ENCODE peak calls at places on chromosomes 12 and 14, in seven cellular contexts. Q is tibial artery, W is astrocyte of the spinal cord, M is AG09309, A is neural crest cell, N is ovary, S is lower lobe of right lung. L is an unnamed sample.

GRCh38 chr12:119229837-119230236 is 51.1 kb downstream of the HSPB8 start:
- DNase-seq in A (peak), M (no peak), W (peak), Q (no peak), N (peak), S (no peak), L (peak)

GRCh38 chr14:29529418-29529817 is 398.2 kb downstream of the PRKD1 start:
- DNase-seq in M (no peak), S (no peak), N (no peak), A (peak), W (peak), Q (no peak), L (no peak)

GRCh38 chr12:83818888-83819287 is 1093.7 kb downstream of the SLC6A15 start:
- DNase-seq in N (peak), W (peak), M (peak), S (no peak), Q (no peak), A (no peak), L (no peak)

GRCh38 chr14:54702492-54702891 is 135.6 kb downstream of the SAMD4A start:
- DNase-seq in W (no peak), N (no peak), Q (no peak), A (no peak), M (no peak), S (no peak), L (no peak)

GRCh38 chr12:25997401-25997973 is 39.0 kb downstream of the RASSF8 start:
- DNase-seq in A (no peak), S (no peak), W (peak), M (peak), Q (no peak), N (no peak), L (no peak)

GRCh38 chr14:88168498-88169165 is 154.4 kb downstream of the KCNK10 start:
- DNase-seq in N (no peak), S (no peak), W (peak), M (no peak), Q (no peak), A (peak), L (no peak)

GRCh38 chr14:68427550-68427890 is 365.3 kb downstream of the ZFP36L1 start:
- DNase-seq in W (no peak), S (no peak), M (no peak), A (no peak), Q (no peak), N (no peak), L (no peak)

GRCh38 chr12:26275313-26276257 is 80.2 kb downstream of the SSPN start:
- DNase-seq in S (no peak), N (no peak), M (no peak), Q (no peak), A (no peak), W (peak), L (no peak)

GRCh38 chr12:102120886-102121285 is 903 bp downstream of the PARPBP start:
- DNase-seq in S (no peak), Q (no peak), A (no peak), M (no peak), N (no peak), W (peak), L (no peak)

GRCh38 chr14:74697543-74697942 is 15.3 kb downstream of the AREL1 start:
- DNase-seq in N (no peak), A (no peak), Q (no peak), S (no peak), M (peak), W (peak), L (no peak)

GRCh38 chr14:59018978-59019377 is 169.5 kb upstream of the DAAM1 start:
- DNase-seq in S (no peak), W (no peak), M (no peak), Q (no peak), A (no peak), N (no peak), L (no peak)

GRCh38 chr14:35331605-35332516 is 39.7 kb downstream of the PSMA6 start:
- DNase-seq in Q (no peak), A (no peak), M (no peak), W (peak), N (peak), S (peak), L (no peak)

GRCh38 chr14:64438181-64438839 is 27.0 kb upstream of the AKAP5 start:
- DNase-seq in S (no peak), A (no peak), N (no peak), W (peak), M (peak), Q (no peak), L (no peak)

GRCh38 chr14:22163051-22163450 is 426.0 kb downstream of the DAD1 start:
- DNase-seq in N (no peak), S (no peak), Q (no peak), W (peak), M (no peak), A (no peak), L (no peak)

GRCh38 chr14:97706814-97707213 is 909.6 kb downstream of the VRK1 start:
- DNase-seq in N (no peak), W (no peak), Q (no peak), M (no peak), S (no peak), A (no peak), L (no peak)

GRCh38 chr14:103504991-103505565 is 17.6 kb downstream of the CKB start:
- DNase-seq in M (no peak), A (no peak), S (no peak), W (no peak), Q (no peak), N (peak), L (no peak)

GRCh38 chr14:95679995-95680735 is 6.1 kb upstream of the TCL1B start:
- DNase-seq in S (no peak), W (no peak), M (no peak), N (no peak), A (no peak), Q (no peak), L (peak)

GRCh38 chr14:22510527-22511110 is 78.4 kb downstream of the DAD1 start:
- DNase-seq in A (no peak), N (no peak), Q (no peak), S (no peak), W (peak), M (peak), L (no peak)

GRCh38 chr12:128007250-128007649 is 259.7 kb upstream of the TMEM132C start:
- DNase-seq in Q (no peak), M (no peak), W (no peak), A (no peak), N (no peak), S (no peak), L (no peak)

GRCh38 chr12:99528478-99528877 is 119.1 kb upstream of the GARIN6 start:
- DNase-seq in N (no peak), Q (no peak), A (no peak), S (no peak), W (no peak), M (no peak), L (no peak)

GRCh38 chr12:91565246-91565645 is 382.6 kb upstream of the DCN start:
- DNase-seq in Q (no peak), A (no peak), W (peak), M (no peak), S (no peak), N (no peak), L (no peak)

GRCh38 chr12:69105101-69105613 is 134.2 kb upstream of the CPSF6 start:
- DNase-seq in N (no peak), A (no peak), M (no peak), S (no peak), Q (no peak), W (no peak), L (no peak)

GRCh38 chr14:104404922-104405321 is 174.6 kb upstream of the C14orf180 start:
- DNase-seq in W (no peak), M (no peak), A (no peak), S (no peak), N (no peak), Q (no peak), L (no peak)

GRCh38 chr12:115308918-115309317 is 624.9 kb upstream of the TBX3 start:
- DNase-seq in S (no peak), N (no peak), W (no peak), M (peak), Q (no peak), A (no peak), L (no peak)

GRCh38 chr12:90280033-90280432 is 571.4 kb upstream of the ATP2B1 start:
- DNase-seq in N (no peak), Q (no peak), S (no peak), W (peak), A (no peak), M (no peak), L (no peak)

GRCh38 chr12:116525418-116526001 is 33.7 kb upstream of the MAP1LC3B2 start:
- DNase-seq in A (no peak), W (peak), S (no peak), Q (peak), M (peak), N (peak), L (no peak)

GRCh38 chr14:23640524-23641141 is 4.5 kb downstream of the DHRS2 start:
- DNase-seq in W (peak), Q (no peak), M (peak), A (no peak), N (peak), S (no peak), L (no peak)

GRCh38 chr12:69007166-69007857 is 74.3 kb upstream of the CPM start:
- DNase-seq in Q (no peak), S (no peak), A (no peak), M (peak), W (peak), N (peak), L (no peak)

GRCh38 chr12:92721668-92722067 is 18.9 kb downstream of the PLEKHG7 start:
- DNase-seq in Q (no peak), W (no peak), N (no peak), S (no peak), M (no peak), A (no peak), L (no peak)

GRCh38 chr14:104194016-104194415 is 55.6 kb downstream of the KIF26A start:
- DNase-seq in W (no peak), N (no peak), S (no peak), M (no peak), Q (no peak), A (no peak), L (no peak)

GRCh38 chr14:52338282-52338681 is 24.2 kb downstream of the PTGER2 start:
- DNase-seq in N (no peak), A (no peak), M (no peak), S (no peak), Q (no peak), W (peak), L (no peak)

GRCh38 chr12:15522574-15523187 is 200.4 kb downstream of the PTPRO start:
- DNase-seq in S (no peak), A (no peak), M (no peak), W (peak), N (no peak), Q (no peak), L (no peak)

GRCh38 chr14:105866841-105867321 is 340.5 kb downstream of the TMEM121 start:
- DNase-seq in N (peak), Q (no peak), A (no peak), W (no peak), M (no peak), S (no peak), L (peak)

GRCh38 chr12:53185582-53186153 is 4.9 kb upstream of the CSAD start:
- DNase-seq in M (no peak), Q (no peak), S (no peak), W (no peak), N (no peak), A (no peak), L (no peak)

GRCh38 chr14:104554088-104554607 is 25.4 kb upstream of the C14orf180 start:
- DNase-seq in N (no peak), W (no peak), A (no peak), M (no peak), Q (peak), S (peak), L (no peak)

DNA sequence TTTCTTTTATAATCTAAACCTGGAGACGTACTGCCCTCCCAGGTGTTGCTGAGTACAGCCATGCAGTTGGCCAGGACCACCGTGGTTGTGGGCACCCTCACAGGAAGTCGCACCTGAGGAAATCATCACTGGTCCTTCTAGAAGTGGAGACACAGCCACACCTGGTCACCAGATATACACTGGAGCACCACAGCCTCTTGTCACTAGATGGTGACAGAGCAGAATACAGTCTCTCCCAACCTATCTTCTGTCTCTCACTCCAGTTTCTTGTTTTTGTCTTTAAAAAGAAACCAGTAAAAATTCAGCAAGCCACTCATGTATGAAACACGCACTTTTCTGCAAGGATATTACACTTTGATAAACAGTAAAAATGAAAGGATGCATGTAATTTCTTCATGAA is 43.1 kb upstream of the GPHB5 start:
- DNase-seq in M (no peak), S (no peak), N (no peak), A (no peak), W (no peak), Q (no peak), L (no peak)
- TF ChIP-seq CTCF in M (no peak), S (no peak), N (no peak), A (no peak), W (no peak), Q (no peak), L (no peak)

GRCh38 chr12:6753772-6754356 is 923 bp upstream of the MLF2 start:
- DNase-seq in Q (no peak), A (no peak), W (no peak), S (no peak), M (no peak), N (peak), L (no peak)
- TF ChIP-seq CTCF in Q (peak), A (no peak), W (no peak), S (peak), M (peak), N (peak), L (no peak)

DNA sequence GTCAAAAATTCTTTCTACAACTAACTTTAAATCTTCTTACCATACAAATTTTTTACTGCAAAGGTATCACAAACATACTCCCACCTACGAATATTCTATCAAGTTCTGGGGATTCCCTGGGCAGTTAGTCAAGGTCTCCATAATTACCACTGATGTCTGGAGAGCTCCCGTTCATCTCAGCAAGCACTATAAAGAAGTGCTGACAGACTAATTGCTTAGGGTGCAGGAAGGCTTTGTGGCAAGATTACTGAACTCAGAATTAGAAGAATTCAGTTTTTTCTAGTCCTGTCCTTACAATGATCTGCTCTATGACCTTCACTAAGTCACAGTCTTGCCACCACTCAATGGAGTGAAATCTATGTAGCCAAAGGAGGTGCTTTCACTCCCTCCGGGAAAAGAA is 61.5 kb downstream of the DUSP16 start:
- DNase-seq in M (no peak), Q (no peak), A (no peak), W (no peak), S (no peak), N (no peak), L (no peak)
- TF ChIP-seq CTCF in M (no peak), Q (no peak), A (no peak), W (no peak), S (no peak), N (no peak), L (no peak)

DNA sequence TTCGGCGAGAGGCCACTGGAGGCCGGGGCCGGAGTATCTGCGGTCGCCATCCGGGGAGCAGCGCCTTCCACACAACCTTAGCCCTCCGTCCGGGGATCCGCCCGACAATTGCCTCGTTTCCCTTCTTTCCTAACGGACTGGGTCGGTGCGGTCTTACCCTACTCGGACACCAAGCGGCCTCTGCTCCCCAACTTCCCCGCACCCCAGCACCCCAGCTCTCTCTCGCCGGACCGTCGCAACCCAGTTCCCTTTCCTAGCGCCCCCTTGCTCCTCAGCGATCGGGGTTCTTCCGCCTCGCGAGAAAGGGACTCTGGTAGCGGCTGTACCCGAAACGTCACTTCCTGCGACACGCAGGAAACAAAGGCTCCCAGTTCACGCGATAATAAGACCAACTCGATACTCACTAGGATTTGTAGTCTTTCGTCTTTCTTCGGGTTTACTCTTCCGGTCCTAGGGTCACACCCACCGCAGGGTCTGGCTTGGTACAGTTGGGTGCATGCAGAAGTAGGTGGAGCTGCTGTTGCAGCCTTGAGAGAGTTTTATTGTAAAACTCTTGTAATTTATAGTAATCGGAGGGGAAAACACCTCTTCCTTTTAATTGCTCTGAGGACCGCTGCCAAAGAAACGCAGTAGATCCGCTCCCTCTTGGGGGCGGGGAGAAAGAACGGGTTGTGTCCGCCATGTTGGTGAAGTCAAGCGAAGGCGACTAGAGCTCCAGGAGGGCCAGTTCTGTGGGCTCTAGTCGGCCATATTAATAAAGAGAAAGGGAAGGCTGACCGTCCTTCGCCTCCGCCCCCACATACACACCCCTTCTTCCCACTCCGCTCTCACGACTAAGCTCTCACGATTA is at the start of the genes THAP2 and ZFC3H1:
- DNase-seq in M (peak), N (peak), Q (peak), A (peak), W (peak), S (peak), L (peak)
- TF ChIP-seq CTCF in M (peak), N (no peak), Q (no peak), A (no peak), W (peak), S (peak), L (peak)

GRCh38 chr12:45789025-45789424 is 59.5 kb downstream of the ARID2 start:
- DNase-seq in A (no peak), S (no peak), N (no peak), W (peak), Q (no peak), M (peak), L (no peak)
- TF ChIP-seq CTCF in A (no peak), S (no peak), N (no peak), W (no peak), Q (no peak), M (no peak), L (no peak)

DNA sequence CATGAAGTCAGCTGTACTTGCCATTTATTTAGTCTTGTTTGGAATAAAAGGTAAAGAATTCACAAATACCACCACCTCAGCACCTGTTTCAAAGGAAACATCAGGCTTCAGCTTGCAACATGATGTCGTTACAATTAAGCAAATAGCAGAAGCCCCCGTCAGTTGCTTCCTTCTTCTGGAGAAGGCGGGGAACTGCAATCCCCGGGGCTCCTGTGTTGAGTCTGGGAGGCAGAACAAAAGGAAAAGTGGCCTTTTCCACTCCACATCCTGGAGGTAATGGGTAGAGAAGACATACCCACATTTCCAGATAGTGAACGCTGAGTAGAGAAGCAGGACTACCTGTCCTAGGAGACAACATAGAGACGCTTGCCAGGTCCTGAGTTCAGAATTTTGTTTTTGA is 92.8 kb downstream of the DNAH10 start:
- DNase-seq in M (no peak), N (no peak), S (no peak), Q (no peak), A (no peak), W (no peak), L (no peak)
- TF ChIP-seq CTCF in M (no peak), N (no peak), S (no peak), Q (no peak), A (no peak), W (no peak), L (no peak)

GRCh38 chr14:78566859-78567172 is 396.6 kb downstream of the NRXN3 start:
- DNase-seq in N (no peak), Q (no peak), M (no peak), A (no peak), W (no peak), S (no peak), L (no peak)
- TF ChIP-seq CTCF in N (no peak), Q (no peak), M (no peak), A (peak), W (no peak), S (no peak), L (no peak)

DNA sequence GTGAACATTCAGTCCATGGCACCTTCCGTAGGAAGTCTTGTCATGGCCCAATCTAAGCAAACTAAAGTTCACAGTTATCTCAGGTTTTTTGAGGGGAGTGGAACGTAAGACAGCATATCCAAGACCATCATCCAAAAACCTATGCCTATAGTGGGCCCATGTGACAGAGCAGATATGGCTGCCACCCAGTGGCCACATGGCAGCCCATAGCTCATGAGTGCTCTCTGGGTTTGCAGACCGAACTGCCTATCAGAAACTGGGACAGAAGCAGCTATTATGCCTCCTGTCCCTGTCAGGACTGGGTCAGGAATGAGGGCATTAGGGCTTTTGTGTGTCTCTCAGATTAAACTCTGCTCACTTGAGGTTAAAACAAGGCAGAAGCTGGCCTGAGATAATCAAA is 503.7 kb downstream of the NRXN3 start:
- DNase-seq in Q (no peak), N (no peak), A (no peak), S (no peak), W (no peak), M (no peak), L (no peak)
- TF ChIP-seq CTCF in Q (no peak), N (no peak), A (no peak), S (no peak), W (no peak), M (no peak), L (no peak)

DNA sequence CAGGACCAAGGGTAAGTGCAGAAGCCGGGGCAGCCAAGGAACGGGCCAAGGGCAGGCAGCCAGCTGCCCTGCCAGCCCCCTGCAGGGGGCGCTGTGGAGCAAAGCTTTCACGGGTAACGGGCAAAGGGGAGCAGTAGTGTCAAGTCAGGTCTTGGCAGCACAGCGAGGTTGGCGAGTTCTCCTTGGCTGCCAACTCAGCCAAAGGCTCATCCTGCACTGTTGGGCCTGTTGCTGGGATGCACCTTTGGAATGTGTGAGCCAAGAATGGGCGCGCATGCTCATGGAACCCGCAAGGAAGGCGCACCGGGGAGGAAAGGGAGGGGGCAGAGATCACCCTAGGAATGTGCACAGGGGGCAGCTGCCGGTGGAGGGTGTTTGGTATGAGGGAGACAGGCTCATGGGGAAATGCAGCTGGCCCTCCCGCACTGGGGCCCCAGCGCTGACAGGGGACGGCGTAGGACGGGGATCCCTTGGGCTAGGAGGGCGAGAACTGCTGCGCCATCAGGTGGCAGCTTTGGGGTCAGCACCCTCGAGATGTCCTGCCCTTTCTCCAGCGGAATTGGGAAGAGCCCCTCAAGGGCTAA is 138.0 kb downstream of the ASCL4 start:
- DNase-seq in N (no peak), W (no peak), M (no peak), Q (no peak), A (peak), S (peak), L (peak)
- TF ChIP-seq CTCF in N (no peak), W (peak), M (peak), Q (peak), A (peak), S (peak), L (peak)